ENCODE peak calls at places on chromosomes 12 and 14, in seven cellular contexts. S is mesothelial cell of epicardium, X is Peyer's patch, E is pancreas, A is heart right ventricle, I is progenitor cell of endocrine pancreas, T is lower lobe of right lung. W is an unnamed sample.
A peak's percentile ranks its signal among the peaks of the same experiment; 100 is the strongest.

GRCh38 chr14:31388687-31389413 is 31.5 kb downstream of the HEATR5A start:
- DNase-seq in S (no peak), E (no peak), T (no peak), A (no peak), I (no peak), X (no peak), W (no peak)

GRCh38 chr12:20798561-20798960 is 11.9 kb upstream of the SLCO1B3 start:
- DNase-seq in A (no peak), X (no peak), T (no peak), E (no peak), S (no peak), I (no peak), W (no peak)

GRCh38 chr12:85920324-85920947 is 46.3 kb downstream of the NTS start:
- DNase-seq in A (no peak), I (no peak), X (no peak), T (no peak), S (no peak), E (no peak), W (no peak)

GRCh38 chr12:124820199-124820598 is 43.5 kb downstream of the SCARB1 start:
- DNase-seq in I (no peak), X (no peak), E (no peak), S (no peak), T (no peak), A (no peak), W (no peak)

GRCh38 chr12:50618864-50619609 is 114.3 kb downstream of the DIP2B start:
- DNase-seq in S (no peak), A (no peak), I (no peak), T (no peak), X (no peak), E (no peak), W (no peak)

GRCh38 chr12:65868133-65868705 is 43.9 kb downstream of the HMGA2 start:
- DNase-seq in A (no peak), T (no peak), S (no peak), I (no peak), E (no peak), X (no peak), W (no peak)

GRCh38 chr12:27014085-27014858 is at the start of gene TM7SF3:
- DNase-seq in S (peak; percentile 89), T (peak; percentile 98), A (peak; percentile 94), E (peak; percentile 94), X (peak; percentile 96), I (peak; percentile 100), W (peak; percentile 95)

GRCh38 chr12:15522574-15523187 is 200.4 kb downstream of the PTPRO start:
- DNase-seq in S (no peak), T (no peak), A (no peak), E (no peak), I (no peak), X (no peak), W (no peak)

GRCh38 chr12:2291182-2291832 is 238.5 kb downstream of the CACNA1C start:
- DNase-seq in X (no peak), E (no peak), T (no peak), S (no peak), A (no peak), I (no peak), W (no peak)

GRCh38 chr12:6697584-6698351 is 2.8 kb downstream of the PIANP start:
- DNase-seq in T (no peak), X (no peak), A (no peak), I (no peak), S (no peak), E (no peak), W (no peak)

GRCh38 chr12:18165422-18165871 is 75.5 kb upstream of the RERGL start:
- DNase-seq in T (no peak), S (no peak), E (no peak), X (no peak), A (no peak), I (no peak), W (no peak)

GRCh38 chr14:92224348-92224954 is 98.5 kb upstream of the SLC24A4 start:
- DNase-seq in I (no peak), X (no peak), S (no peak), T (no peak), A (no peak), E (no peak), W (no peak)

GRCh38 chr12:21613931-21614330 is 9.3 kb upstream of the GYS2 start:
- DNase-seq in A (no peak), T (no peak), S (no peak), E (no peak), I (no peak), X (no peak), W (no peak)

DNA sequence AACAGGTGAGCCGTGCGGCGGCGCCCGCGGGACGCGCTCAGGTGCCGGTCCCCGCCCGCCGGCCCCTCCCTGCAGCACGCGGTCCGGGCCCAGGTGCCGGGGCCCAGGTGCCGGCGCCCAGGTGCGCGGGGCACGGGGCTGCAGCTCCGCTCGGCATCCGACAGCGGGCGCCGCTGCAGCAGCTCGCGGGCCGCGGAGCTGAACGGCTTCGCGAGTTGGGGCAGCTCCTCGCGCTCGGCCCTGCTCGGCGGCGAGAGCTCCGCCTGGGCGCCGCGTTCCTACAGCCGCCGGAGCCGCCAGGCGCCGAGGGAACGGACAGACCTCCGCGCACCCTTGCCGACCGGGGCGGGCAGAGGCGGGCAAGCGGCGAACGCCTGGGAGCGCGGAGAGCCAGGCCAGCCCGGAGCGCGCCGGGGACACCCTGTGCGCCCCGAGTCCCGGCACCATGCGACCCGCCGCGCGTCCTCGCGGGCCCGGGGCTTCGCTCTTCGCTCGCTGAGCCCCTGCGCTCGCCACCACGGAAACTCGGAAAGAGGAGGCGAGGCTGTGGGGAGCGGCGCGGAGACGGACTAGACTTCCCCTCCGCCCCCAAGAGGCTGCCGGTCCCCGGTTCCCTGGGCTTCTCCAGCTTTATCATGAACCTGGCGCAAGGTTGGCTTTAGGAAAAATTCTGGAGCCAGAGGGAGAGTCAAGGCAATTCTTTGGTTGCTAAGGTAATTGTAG is at the start of gene RGS6:
- DNase-seq in X (peak; percentile 57), A (peak; percentile 54), I (peak; percentile 71), T (peak; percentile 56), S (peak; percentile 36), E (peak; percentile 37), W (no peak)
- TF ChIP-seq CTCF in X (no peak), A (peak; percentile 36), I (peak; percentile 51), T (peak; percentile 7), S (no peak), E (no peak), W (no peak)

DNA sequence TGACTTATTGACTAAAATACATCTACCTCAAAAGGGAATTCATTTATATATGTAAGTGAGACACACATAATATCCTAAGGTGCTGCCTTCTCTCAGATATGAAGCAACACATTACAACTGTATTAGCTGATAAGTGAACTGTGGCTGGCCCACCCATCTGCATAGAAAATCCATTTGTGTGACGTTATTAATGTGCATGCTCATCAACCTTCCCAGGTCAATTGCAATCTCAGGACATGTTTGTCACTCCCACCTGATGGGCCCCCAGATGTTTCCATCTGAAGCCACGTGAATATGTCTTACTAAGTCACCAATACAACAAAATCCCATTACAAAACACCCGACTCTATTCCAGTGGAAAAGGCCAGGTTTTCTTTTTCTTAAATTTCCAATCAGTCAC is 157.1 kb downstream of the BTG1 start:
- DNase-seq in E (no peak), I (no peak), A (no peak), T (no peak), S (no peak), X (no peak), W (no peak)
- TF ChIP-seq CTCF in E (no peak), I (no peak), A (no peak), T (no peak), S (no peak), X (no peak), W (no peak)

DNA sequence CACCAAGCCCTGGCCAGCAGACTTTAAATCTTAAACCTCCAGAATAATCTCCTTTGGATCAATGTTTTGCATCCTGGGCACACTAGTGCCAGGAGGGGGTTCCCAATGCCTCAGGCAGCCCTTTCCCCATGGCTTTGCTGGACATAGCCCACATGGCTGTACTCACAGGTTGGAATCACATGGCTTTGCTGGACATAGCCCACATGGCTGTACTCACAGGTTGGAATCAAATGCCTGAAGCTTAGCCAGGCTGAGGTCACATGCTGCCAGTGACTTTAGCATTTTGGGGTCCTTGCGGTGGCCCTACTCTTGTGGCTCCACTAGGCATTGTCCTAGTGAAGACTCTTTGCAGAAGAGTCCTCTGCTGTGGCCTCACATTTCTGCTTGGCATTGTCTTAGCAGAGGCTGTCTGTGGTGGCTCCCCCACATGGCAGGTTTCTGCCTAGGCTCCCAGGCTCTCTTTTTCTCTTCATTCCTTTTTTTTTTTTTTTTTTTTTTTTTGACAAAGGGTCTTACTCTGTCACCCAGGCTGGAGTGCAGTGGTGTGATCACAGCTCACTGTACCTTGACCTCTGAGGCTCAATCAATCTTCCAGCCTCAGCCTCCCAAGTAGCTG is 13.0 kb downstream of the FLVCR2 start:
- DNase-seq in X (no peak), S (no peak), I (no peak), E (no peak), T (no peak), A (no peak), W (no peak)
- TF ChIP-seq CTCF in X (no peak), S (no peak), I (no peak), E (no peak), T (no peak), A (no peak), W (no peak)

GRCh38 chr12:101117842-101118241 is 92.2 kb downstream of the SLC5A8 start:
- DNase-seq in X (no peak), E (no peak), A (no peak), S (no peak), I (no peak), T (no peak), W (no peak)
- TF ChIP-seq CTCF in X (no peak), E (no peak), A (no peak), S (no peak), I (no peak), T (no peak), W (no peak)